ENCODE peak calls at places on chromosomes 13 and 19, in five cellular contexts. F, J, U, K and S are unnamed samples.

GRCh38 chr13:43030548-43030947 is 7.2 kb downstream of the DNAJC15 start:
- DNase-seq in J (no peak), F (no peak), K (no peak), U (no peak), S (no peak)

GRCh38 chr13:99663185-99663825 is 162.0 kb downstream of the TM9SF2 start:
- DNase-seq in F (no peak), K (no peak), U (peak), J (no peak), S (no peak)

GRCh38 chr19:39410620-39411005 is 1.9 kb upstream of the PLEKHG2 start:
- DNase-seq in U (peak), K (no peak), J (peak), F (no peak), S (no peak)

GRCh38 chr13:31913459-31913858 is 118.1 kb upstream of the FRY start:
- DNase-seq in K (no peak), J (no peak), F (no peak), U (no peak), S (no peak)

GRCh38 chr19:30227661-30228112 is 144.5 kb upstream of the ZNF536 start:
- DNase-seq in F (no peak), J (no peak), U (peak), K (peak), S (peak)

GRCh38 chr19:33802001-33802400 is 5.3 kb downstream of the KCTD15 start:
- DNase-seq in J (no peak), K (no peak), F (no peak), U (no peak), S (no peak)

GRCh38 chr13:45705936-45706335 is 3.8 kb downstream of the CBY2 start:
- DNase-seq in J (no peak), K (no peak), F (no peak), U (no peak), S (no peak)

GRCh38 chr19:33666196-33666595 is 44.4 kb downstream of the CHST8 start:
- DNase-seq in U (no peak), F (no peak), J (no peak), K (no peak), S (no peak)

GRCh38 chr19:3670258-3670795 is 29.9 kb downstream of the PIP5K1C start:
- DNase-seq in F (peak), U (no peak), K (no peak), J (peak), S (no peak)

GRCh38 chr19:4575267-4575793 is 15.8 kb upstream of the SEMA6B start:
- DNase-seq in J (peak), F (no peak), U (peak), K (no peak), S (peak)

GRCh38 chr13:96090240-96091101 is 564 bp downstream of the HS6ST3 start:
- DNase-seq in J (peak), F (no peak), U (peak), K (peak), S (no peak)

GRCh38 chr19:39401549-39402416 is 4.9 kb upstream of the ZFP36 start:
- DNase-seq in U (no peak), K (peak), F (no peak), J (peak), S (no peak)

GRCh38 chr13:105925496-105925895 is 610.0 kb downstream of the EFNB2 start:
- DNase-seq in F (no peak), K (no peak), J (no peak), U (no peak), S (no peak)

GRCh38 chr13:47886314-47886713 is 114.8 kb downstream of the SUCLA2 start:
- DNase-seq in U (no peak), F (no peak), K (no peak), J (no peak), S (no peak)

GRCh38 chr13:34207872-34208271 is 389.9 kb downstream of the RFC3 start:
- DNase-seq in J (no peak), F (no peak), U (no peak), K (no peak), S (no peak)

GRCh38 chr13:48505597-48506091 is 27.2 kb downstream of the RCBTB2 start:
- DNase-seq in K (no peak), F (no peak), J (no peak), U (no peak), S (no peak)

GRCh38 chr19:5220866-5221265 is 119.7 kb downstream of the PTPRS start:
- DNase-seq in U (no peak), F (no peak), K (no peak), J (no peak), S (no peak)

GRCh38 chr13:100409132-100409531 is 179.5 kb downstream of the GGACT start:
- DNase-seq in K (no peak), F (no peak), U (no peak), J (no peak), S (no peak)

GRCh38 chr19:47479701-47480503 is 4.1 kb downstream of the KPTN start:
- DNase-seq in U (peak), J (no peak), K (peak), F (no peak), S (no peak)

GRCh38 chr19:18368504-18369222 is 17.3 kb upstream of the GDF15 start:
- DNase-seq in U (no peak), K (no peak), J (no peak), F (no peak), S (no peak)

GRCh38 chr13:32117696-32118095 is 86.1 kb downstream of the FRY start:
- DNase-seq in F (no peak), U (no peak), K (peak), J (no peak), S (no peak)

GRCh38 chr13:28534801-28535200 is 39.9 kb upstream of the FLT1 start:
- DNase-seq in U (no peak), F (no peak), K (no peak), J (no peak), S (no peak)

GRCh38 chr19:53906211-53907192 is 2.6 kb upstream of the CACNG7 start:
- DNase-seq in J (no peak), K (peak), U (peak), F (no peak), S (peak)

GRCh38 chr13:85728831-85729230 is 70.4 kb downstream of the SLITRK6 start:
- DNase-seq in F (no peak), K (no peak), U (no peak), J (no peak), S (no peak)

GRCh38 chr19:5282926-5283325 is 57.7 kb downstream of the PTPRS start:
- DNase-seq in K (no peak), F (peak), J (no peak), U (no peak), S (no peak)

GRCh38 chr19:925087-925911 is 536 bp upstream of the ARID3A start:
- DNase-seq in J (peak), K (peak), U (peak), F (peak), S (peak)

GRCh38 chr19:34598217-34599155 is 78.5 kb downstream of the SCGB2B2 start:
- DNase-seq in U (no peak), K (no peak), J (no peak), F (no peak), S (no peak)

GRCh38 chr19:21593008-21593427 is 87.6 kb downstream of the ZNF429 start:
- DNase-seq in U (no peak), F (no peak), K (no peak), J (no peak), S (no peak)

GRCh38 chr19:21588202-21588601 is 82.8 kb downstream of the ZNF429 start:
- DNase-seq in J (no peak), K (no peak), F (no peak), U (no peak), S (no peak)

GRCh38 chr19:21593934-21594844 is 88.8 kb downstream of the ZNF429 start:
- DNase-seq in K (peak), F (no peak), U (no peak), J (peak), S (no peak)

GRCh38 chr19:21587549-21587948 is 82.1 kb downstream of the ZNF429 start:
- DNase-seq in F (no peak), J (no peak), K (no peak), U (no peak), S (no peak)

DNA sequence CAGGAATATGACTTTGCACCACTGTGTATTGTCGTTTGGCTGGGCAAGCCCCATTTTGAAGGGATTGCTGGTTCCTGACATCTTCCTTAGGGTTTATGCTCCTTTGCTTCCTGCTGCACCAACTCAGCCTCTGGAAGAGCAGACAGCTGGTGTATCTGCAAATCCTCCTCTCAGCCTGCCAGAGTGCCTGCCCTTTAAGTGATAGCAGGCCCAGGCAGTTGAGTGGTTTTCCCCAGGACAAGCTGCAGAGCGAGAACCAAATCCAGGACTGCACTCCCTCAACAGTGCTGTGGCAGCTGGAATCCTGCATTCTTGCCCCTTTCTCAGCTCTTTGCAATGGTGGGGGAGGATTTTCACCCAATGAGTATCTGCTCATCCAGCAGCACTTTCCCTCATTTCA is 85.5 kb downstream of the ZNF429 start:
- DNase-seq in J (no peak), F (no peak), U (no peak), K (no peak), S (no peak)
- TF ChIP-seq POLR2A in J (no peak), F (no peak), U (no peak), K (no peak), S (no peak)

GRCh38 chr19:41386442-41386841 is 10.1 kb downstream of the TMEM91 start:
- DNase-seq in K (no peak), U (no peak), F (no peak), J (peak), S (no peak)
- TF ChIP-seq POLR2A in K (no peak), U (no peak), F (no peak), J (no peak), S (no peak)

GRCh38 chr19:8320564-8321066 is 560 bp downstream of the NDUFA7 start:
- DNase-seq in J (no peak), K (no peak), U (no peak), F (no peak), S (no peak)

GRCh38 chr19:8321760-8322637 is 703 bp downstream of the RPS28 start:
- DNase-seq in J (no peak), K (no peak), F (no peak), U (no peak), S (no peak)

GRCh38 chr19:8319807-8320520 is 1.2 kb downstream of the NDUFA7 start:
- DNase-seq in K (no peak), J (no peak), F (no peak), U (no peak), S (no peak)

GRCh38 chr19:8322638-8322997 is 1.3 kb downstream of the RPS28 start:
- DNase-seq in F (no peak), U (no peak), K (no peak), J (no peak), S (no peak)

GRCh38 chr19:8321067-8321759 is at the start of the genes NDUFA7 and RPS28:
- DNase-seq in J (peak), U (peak), F (peak), K (peak), S (peak)
- TF ChIP-seq POLR2A in J (peak), U (peak), F (peak), K (peak), S (no peak)

GRCh38 chr19:15109768-15110417 is 2.7 kb downstream of the SYDE1 start:
- DNase-seq in F (no peak), K (no peak), J (no peak), U (no peak), S (no peak)

GRCh38 chr19:15105044-15105443 is 2.2 kb upstream of the SYDE1 start:
- DNase-seq in F (no peak), U (no peak), J (no peak), K (no peak), S (no peak)

GRCh38 chr19:15108845-15109767 is 1.9 kb downstream of the SYDE1 start:
- DNase-seq in F (no peak), J (no peak), K (no peak), U (no peak), S (no peak)

GRCh38 chr19:15108145-15108844 is 1.1 kb downstream of the SYDE1 start:
- DNase-seq in F (no peak), U (no peak), J (no peak), K (no peak), S (no peak)

DNA sequence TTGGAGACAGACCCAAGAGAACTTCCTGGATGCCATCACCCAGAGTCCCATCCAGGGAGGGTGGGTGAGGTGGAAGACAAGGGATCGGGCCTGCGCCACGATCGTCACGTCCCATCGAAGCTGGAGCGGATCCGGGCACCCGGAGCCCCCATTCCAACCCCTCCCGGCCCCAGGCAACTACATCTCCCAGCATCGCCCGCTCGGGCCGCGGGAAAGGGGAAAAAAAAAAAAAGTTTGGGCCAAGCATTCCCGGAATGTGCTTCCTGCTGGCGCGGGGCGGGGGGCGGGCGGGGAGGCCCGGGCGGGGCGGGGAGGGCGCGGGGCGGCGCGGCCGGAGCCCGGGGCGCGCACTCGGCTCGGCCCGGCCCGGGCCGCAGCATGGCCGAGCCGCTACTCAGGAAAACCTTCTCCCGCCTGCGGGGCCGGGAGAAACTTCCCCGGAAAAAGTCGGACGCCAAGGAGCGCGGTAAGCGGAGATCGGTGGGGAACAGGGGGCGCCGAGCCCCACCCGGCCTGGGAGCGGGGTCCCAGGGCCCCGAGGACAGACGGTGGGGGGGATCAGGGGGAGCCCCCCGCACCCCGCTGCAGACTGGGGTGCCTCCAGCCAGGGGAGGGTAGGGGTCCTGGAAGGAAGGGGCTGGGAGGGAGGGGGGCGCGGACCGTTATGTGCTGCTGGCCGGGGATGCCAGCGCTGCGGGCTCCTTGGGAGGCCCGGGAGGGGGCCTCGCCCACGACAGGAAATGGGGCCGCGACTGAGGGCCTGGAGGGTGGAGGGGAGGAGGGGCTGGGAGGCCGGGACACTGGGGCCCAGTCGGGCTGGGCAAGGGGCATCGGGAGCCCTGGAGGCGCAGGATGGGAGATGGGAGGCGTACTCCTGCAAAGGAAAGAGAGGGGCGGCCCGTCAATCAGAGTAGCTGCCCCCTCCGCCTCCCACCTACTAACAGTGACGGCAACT is at the start of gene SYDE1:
- DNase-seq in F (no peak), U (peak), K (no peak), J (peak), S (peak)
- TF ChIP-seq POLR2A in F (peak), U (peak), K (peak), J (peak), S (peak)

DNA sequence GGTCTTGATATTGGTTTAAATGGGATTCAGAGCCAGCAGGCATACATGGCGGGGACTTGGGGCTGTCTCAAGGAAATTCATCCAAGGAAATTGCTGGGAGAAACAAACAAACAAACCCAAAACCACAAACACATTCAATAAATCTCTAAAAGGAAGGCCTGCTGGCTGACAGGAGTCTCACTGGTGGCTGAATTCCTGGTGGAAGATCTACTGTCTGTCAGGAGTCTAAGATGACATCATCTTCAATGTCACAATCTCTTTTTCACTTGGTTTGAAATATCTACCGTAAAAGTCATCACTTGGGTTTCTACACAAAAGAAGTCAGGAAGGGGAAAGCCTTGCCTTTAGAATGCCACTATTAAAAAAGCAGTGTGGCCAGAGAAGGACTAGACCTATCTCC is 87.9 kb downstream of the KLF5 start:
- DNase-seq in F (no peak), J (no peak), K (no peak), U (peak), S (no peak)
- TF ChIP-seq POLR2A in F (no peak), J (no peak), K (no peak), U (no peak), S (no peak)